ENCODE peak calls at places on chromosomes 6 and 20, in nine cellular contexts. C, O, D, E, N, P, X, Z and G are unnamed samples.

GRCh38 chr6:133983099-133983939 is 30.3 kb downstream of the TBPL1 start:
- DNase-seq in C (no peak), N (no peak), O (no peak), D (no peak), E (no peak), X (peak; percentile 22), Z (peak; percentile 67), P (peak; percentile 97), G (peak; percentile 21)

GRCh38 chr6:34154668-34155447 is 9.0 kb upstream of the GRM4 start:
- DNase-seq in O (no peak), P (peak; percentile 11), X (peak; percentile 54), E (no peak), N (no peak), Z (peak; percentile 64), C (no peak), D (no peak), G (no peak)

GRCh38 chr6:6057442-6058053 is 50.8 kb upstream of the NRN1 start:
- DNase-seq in N (peak; percentile 9), P (peak; percentile 0), E (no peak), X (no peak), O (peak; percentile 5), Z (peak; percentile 39), C (no peak), D (peak; percentile 2), G (peak; percentile 21)

GRCh38 chr20:2114990-2115681 is 13.5 kb downstream of the STK35 start:
- DNase-seq in D (no peak), P (peak; percentile 24), C (no peak), E (no peak), Z (no peak), O (no peak), N (no peak), X (no peak), G (no peak)

GRCh38 chr6:21634582-21634981 is 41.0 kb downstream of the SOX4 start:
- DNase-seq in Z (no peak), N (peak; percentile 42), C (peak; percentile 86), X (no peak), O (peak; percentile 95), D (no peak), E (no peak), P (peak; percentile 99), G (peak; percentile 89)

GRCh38 chr20:23086931-23087411 is 847 bp upstream of the CD93 start:
- DNase-seq in O (no peak), P (no peak), D (no peak), N (no peak), E (no peak), Z (no peak), X (no peak), C (no peak), G (no peak)

GRCh38 chr6:52550014-52550575 is 26.8 kb downstream of the TRAM2 start:
- DNase-seq in N (no peak), E (no peak), P (no peak), Z (no peak), D (no peak), C (no peak), O (no peak), X (no peak), G (no peak)

GRCh38 chr6:41344865-41345264 is 9.5 kb downstream of the NCR2 start:
- DNase-seq in O (no peak), N (no peak), Z (peak; percentile 65), D (no peak), E (no peak), P (no peak), X (peak; percentile 43), C (no peak), G (no peak)

GRCh38 chr6:147283460-147283859 is 79.2 kb downstream of the STXBP5 start:
- DNase-seq in Z (no peak), P (peak; percentile 24), E (no peak), N (no peak), O (no peak), X (no peak), C (no peak), D (no peak), G (no peak)

GRCh38 chr6:28789553-28790083 is 134.2 kb downstream of the TRIM27 start:
- DNase-seq in X (no peak), Z (no peak), C (no peak), O (peak; percentile 15), P (peak; percentile 54), D (no peak), E (no peak), N (no peak), G (no peak)

GRCh38 chr20:47300071-47300470 is 56.4 kb downstream of the ZMYND8 start:
- DNase-seq in E (no peak), P (peak; percentile 84), X (no peak), Z (no peak), O (no peak), D (no peak), C (no peak), N (no peak), G (no peak)

GRCh38 chr6:170255426-170256125 is 35.3 kb downstream of the DLL1 start:
- DNase-seq in C (no peak), Z (no peak), E (no peak), N (no peak), X (no peak), P (no peak), O (no peak), D (no peak), G (no peak)

GRCh38 chr6:44305200-44305725 is 7.9 kb downstream of the AARS2 start:
- DNase-seq in Z (no peak), C (no peak), E (no peak), X (no peak), P (no peak), D (no peak), N (no peak), O (no peak), G (no peak)

GRCh38 chr6:31728767-31729514 is at the start of gene DDAH2:
- DNase-seq in P (no peak), D (no peak), C (no peak), N (no peak), Z (no peak), E (no peak), X (no peak), O (no peak), G (no peak)

GRCh38 chr6:157825243-157825904 is 2.3 kb downstream of the SNX9 start:
- DNase-seq in O (no peak), D (no peak), P (no peak), E (no peak), Z (no peak), C (no peak), N (no peak), X (no peak), G (no peak)

GRCh38 chr20:4546342-4546741 is 175.4 kb upstream of the PRND start:
- DNase-seq in D (no peak), E (no peak), Z (no peak), X (no peak), O (no peak), N (no peak), P (no peak), C (no peak), G (no peak)

GRCh38 chr6:31972709-31973350 is 892 bp upstream of the DXO start:
- DNase-seq in Z (no peak), D (no peak), E (no peak), X (no peak), O (no peak), P (peak; percentile 60), N (peak; percentile 31), C (no peak), G (no peak)